ENCODE peak calls at places on chromosomes 12 and 14, in seven cellular contexts. G, K, X, O, P, L and A are unnamed samples. For H3K4me1, the result is how much of the 10 kb centered on the place peaks cover.

GRCh38 chr14:91892918-91893527 is 25.7 kb upstream of the TC2N start:
- DNase-seq in G (no peak), K (no peak), X (no peak), O (no peak), P (no peak), L (no peak), A (no peak)

GRCh38 chr14:38481939-38482678 is 226.2 kb upstream of the CLEC14A start:
- DNase-seq in G (no peak), K (no peak), X (no peak), O (no peak), P (no peak), L (no peak), A (no peak)

GRCh38 chr12:25347716-25348261 is 97.1 kb upstream of the KRAS start:
- DNase-seq in G (no peak), K (no peak), X (no peak), O (no peak), P (no peak), L (no peak), A (no peak)

GRCh38 chr12:94710933-94711332 is 60.6 kb upstream of the TMCC3 start:
- DNase-seq in G (no peak), K (no peak), X (no peak), O (no peak), P (peak), L (peak), A (no peak)

GRCh38 chr12:50862316-50862715 is 19.6 kb downstream of the TMPRSS12 start:
- DNase-seq in G (no peak), K (no peak), X (no peak), O (no peak), P (no peak), L (no peak), A (no peak)

GRCh38 chr12:59425798-59426197 is 170.0 kb upstream of the SLC16A7 start:
- DNase-seq in G (no peak), K (no peak), X (no peak), O (no peak), P (no peak), L (no peak), A (no peak)

GRCh38 chr14:68391292-68392014 is 401.4 kb downstream of the ZFP36L1 start:
- DNase-seq in G (peak), K (no peak), X (no peak), O (no peak), P (no peak), L (peak), A (peak)

GRCh38 chr12:8108808-8109398 is 14.5 kb upstream of the CLEC4A start:
- DNase-seq in G (peak), K (peak), X (peak), O (peak), P (peak), L (peak), A (peak)

GRCh38 chr14:85535916-85536834 is 6.2 kb downstream of the FLRT2 start:
- DNase-seq in G (peak), K (no peak), X (no peak), O (no peak), P (no peak), L (peak), A (no peak)

GRCh38 chr12:108199111-108199510 is 70.0 kb downstream of the WSCD2 start:
- DNase-seq in G (no peak), K (no peak), X (no peak), O (no peak), P (no peak), L (no peak), A (no peak)

GRCh38 chr12:56993346-56993745 is 13.0 kb downstream of the ZBTB39 start:
- DNase-seq in G (no peak), K (no peak), X (no peak), O (no peak), P (no peak), L (no peak), A (no peak)

GRCh38 chr12:6430990-6431353 is 13.8 kb upstream of the CD27 start:
- DNase-seq in G (peak), K (peak), X (no peak), O (peak), P (no peak), L (no peak), A (no peak)

GRCh38 chr12:118398878-118399277 is 22.5 kb downstream of the SUDS3 start:
- DNase-seq in G (no peak), K (no peak), X (no peak), O (no peak), P (no peak), L (no peak), A (no peak)

GRCh38 chr14:104883681-104884361 is 18.8 kb downstream of the CEP170B start:
- DNase-seq in G (peak), K (peak), X (no peak), O (no peak), P (no peak), L (no peak), A (peak)

GRCh38 chr12:57518920-57519757 is 1.2 kb downstream of the DDIT3 start:
- DNase-seq in G (peak), K (peak), X (peak), O (peak), P (peak), L (peak), A (no peak)

GRCh38 chr12:119668315-119668651 is 350 bp downstream of the PRKAB1 start:
- DNase-seq in G (no peak), K (no peak), X (no peak), O (no peak), P (no peak), L (no peak), A (no peak)

GRCh38 chr14:37198273-37198598 is 499 bp downstream of the MIPOL1 start:
- DNase-seq in G (no peak), K (no peak), X (no peak), O (no peak), P (no peak), L (no peak), A (no peak)

GRCh38 chr12:53221203-53222076 is 10.6 kb downstream of the RARG start:
- DNase-seq in G (peak), K (peak), X (peak), O (peak), P (peak), L (peak), A (peak)

GRCh38 chr14:61749867-61750266 is 12.4 kb upstream of the SNAPC1 start:
- DNase-seq in G (no peak), K (no peak), X (no peak), O (no peak), P (peak), L (no peak), A (no peak)

GRCh38 chr14:67919259-67919658 is 99.7 kb downstream of the RAD51B start:
- DNase-seq in G (no peak), K (no peak), X (no peak), O (no peak), P (no peak), L (no peak), A (no peak)

GRCh38 chr12:103547929-103548328 is 39.1 kb upstream of the STAB2 start:
- DNase-seq in G (no peak), K (no peak), X (no peak), O (no peak), P (no peak), L (no peak), A (no peak)
- TF ChIP-seq CTCF in G (no peak), K (no peak), X (no peak), O (no peak), P (no peak), L (no peak), A (no peak)

GRCh38 chr14:103846569-103847438 is 571 bp downstream of the PPP1R13B start:
- DNase-seq in G (no peak), K (peak), X (peak), O (peak), P (peak), L (peak), A (peak)
- H3K4me1 ChIP-seq in G (under half), K (under half), X (under half), O (under half), P (under half), L (under half), A (under half)

DNA sequence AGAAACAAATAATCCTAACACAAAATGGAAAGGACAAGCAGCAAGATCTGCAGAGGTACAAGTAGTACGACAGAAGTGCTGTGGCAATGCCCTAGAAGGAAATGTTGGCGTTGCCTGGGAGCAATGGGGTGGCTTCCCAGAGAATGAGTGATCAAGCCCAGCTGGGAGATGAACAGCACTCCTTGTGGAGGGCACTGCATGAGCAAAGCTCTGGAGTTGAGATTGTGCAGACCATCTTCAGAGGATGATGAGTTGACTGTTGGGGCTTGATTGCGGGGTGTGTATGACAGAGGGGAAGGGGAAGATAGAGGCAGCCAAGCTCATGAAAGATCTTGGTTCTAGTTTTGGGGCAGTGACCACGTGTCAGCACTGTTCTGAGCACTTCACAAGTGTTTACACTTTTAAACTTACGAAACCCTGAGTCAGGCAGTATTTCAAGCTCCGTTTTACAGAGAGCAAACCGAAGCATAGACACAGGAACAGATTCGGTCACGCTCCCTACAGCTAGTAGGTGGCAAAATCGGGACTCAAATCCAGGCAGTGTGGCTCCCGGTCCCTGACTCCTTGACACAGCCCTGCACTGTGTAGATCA is 127.2 kb upstream of the LHX5 start:
- DNase-seq in G (no peak), K (no peak), X (no peak), O (no peak), P (no peak), L (no peak), A (no peak)
- TF ChIP-seq POLR2A in G (no peak), K (no peak), X (no peak), O (no peak), P (no peak), L (no peak), A (no peak)

GRCh38 chr14:102583726-102584125 is 8.7 kb upstream of the RCOR1 start:
- DNase-seq in G (no peak), K (no peak), X (no peak), O (no peak), P (no peak), L (no peak), A (no peak)

GRCh38 chr14:102578821-102579220 is 13.6 kb upstream of the RCOR1 start:
- DNase-seq in G (no peak), K (no peak), X (no peak), O (no peak), P (no peak), L (no peak), A (no peak)

GRCh38 chr14:102581193-102581592 is 11.3 kb upstream of the RCOR1 start:
- DNase-seq in G (no peak), K (no peak), X (no peak), O (no peak), P (no peak), L (no peak), A (no peak)

GRCh38 chr14:102579696-102580551 is 12.5 kb upstream of the RCOR1 start:
- DNase-seq in G (peak), K (no peak), X (no peak), O (no peak), P (no peak), L (no peak), A (peak)

GRCh38 chr14:102580552-102581110 is 11.8 kb upstream of the RCOR1 start:
- DNase-seq in G (no peak), K (no peak), X (no peak), O (no peak), P (no peak), L (no peak), A (no peak)
- TF ChIP-seq CTCF in G (no peak), K (no peak), X (no peak), O (no peak), P (no peak), L (no peak), A (no peak)

GRCh38 chr12:64655141-64655540 is 44.8 kb downstream of the RASSF3 start:
- DNase-seq in G (no peak), K (no peak), X (no peak), O (no peak), P (no peak), L (no peak), A (no peak)
- H3K4me1 ChIP-seq in G (under half), K (under half), X (half or more), O (under half), P (half or more), L (under half), A (under half)